ENCODE peak calls at places on chromosomes 4 and X, in seven cellular contexts. R, F, M, K, N, L and I are unnamed samples.

GRCh38 chr4:37882665-37883296 is 8.1 kb upstream of the TBC1D1 start:
- DNase-seq in N (no peak), F (no peak), R (no peak), M (peak; percentile 56), L (peak; percentile 39), K (no peak), I (no peak)

GRCh38 chr4:100386270-100386669 is 131.6 kb downstream of the EMCN start:
- DNase-seq in N (no peak), K (no peak), M (no peak), R (no peak), L (no peak), F (no peak), I (no peak)

GRCh38 chrX:72029473-72030411 is 102.0 kb downstream of the RTL5 start:
- DNase-seq in L (peak; percentile 81), K (peak; percentile 67), F (no peak), M (peak; percentile 85), N (no peak), R (no peak), I (peak; percentile 55)

GRCh38 chrX:119981286-119982070 is 37.9 kb upstream of the NKAP start:
- DNase-seq in R (no peak), N (peak; percentile 41), F (peak; percentile 7), L (peak; percentile 17), M (no peak), K (peak; percentile 34), I (peak; percentile 40)

GRCh38 chrX:107454302-107454701 is 4.8 kb downstream of the FRMPD3 start:
- DNase-seq in R (no peak), L (peak; percentile 79), K (peak; percentile 77), F (no peak), N (no peak), M (peak; percentile 33), I (peak; percentile 13)

GRCh38 chr4:15587649-15588048 is 67.5 kb downstream of the FBXL5 start:
- DNase-seq in N (no peak), K (no peak), M (no peak), F (no peak), R (no peak), L (peak; percentile 30), I (no peak)

GRCh38 chr4:8739820-8740665 is 131.6 kb downstream of the HMX1 start:
- DNase-seq in N (no peak), L (no peak), F (no peak), K (no peak), R (no peak), M (no peak), I (no peak)

GRCh38 chrX:23935116-23935515 is 27.3 kb downstream of the CXorf58 start:
- DNase-seq in R (no peak), K (no peak), M (no peak), F (no peak), L (no peak), N (no peak), I (peak; percentile 9)

GRCh38 chr4:54268151-54268550 is 39.1 kb downstream of the PDGFRA start:
- DNase-seq in M (peak; percentile 33), R (no peak), K (no peak), F (no peak), L (no peak), N (no peak), I (peak; percentile 62)

GRCh38 chr4:1195109-1195671 is 22.8 kb upstream of the SPON2 start:
- DNase-seq in L (no peak), K (no peak), R (no peak), N (no peak), F (no peak), M (no peak), I (no peak)

GRCh38 chr4:10299601-10300000 is 157.6 kb downstream of the ZNF518B start:
- DNase-seq in R (no peak), N (no peak), L (no peak), M (peak; percentile 79), K (peak; percentile 10), F (no peak), I (no peak)

GRCh38 chrX:11787564-11787963 is 29.5 kb downstream of the MSL3 start:
- DNase-seq in M (peak; percentile 53), R (peak; percentile 63), K (no peak), L (peak; percentile 45), N (no peak), F (no peak), I (peak; percentile 41)

GRCh38 chr4:924107-925096 is 7.7 kb downstream of the GAK start:
- DNase-seq in N (no peak), R (peak; percentile 19), L (peak; percentile 37), F (no peak), M (no peak), K (no peak), I (peak; percentile 35)

GRCh38 chr4:56414135-56414675 is 21.2 kb downstream of the PPAT start:
- DNase-seq in L (no peak), M (no peak), K (no peak), N (no peak), F (no peak), R (no peak), I (no peak)

GRCh38 chrX:73668779-73669178 is 105.8 kb downstream of the CHIC1 start:
- DNase-seq in F (no peak), M (no peak), R (no peak), K (no peak), L (no peak), N (no peak), I (no peak)